ENCODE peak calls at places on chromosomes 6 and 20, in six cellular contexts. One of them, this sample, is unnamed.
A peak's percentile ranks its signal among the peaks of the same experiment; 100 is the strongest.

GRCh38 chr6:30888472-30889137 is 4.3 kb downstream of the DDR1 start:
- DNase-seq in esophagus squamous epithelium: no peak
- DNase-seq in HuH-7.5: no peak
- DNase-seq in RCC 7860: no peak
- DNase-seq in fibroblast of the conjunctiva: no peak
- DNase-seq in gastrocnemius medialis: no peak
- DNase-seq in this sample: peak; percentile 85

GRCh38 chr20:3156811-3157619 is 2.6 kb downstream of the FASTKD5 start:
- DNase-seq in esophagus squamous epithelium: no peak
- DNase-seq in fibroblast of the conjunctiva: no peak
- DNase-seq in HuH-7.5: no peak
- DNase-seq in RCC 7860: no peak
- DNase-seq in gastrocnemius medialis: no peak
- DNase-seq in this sample: no peak

GRCh38 chr20:45894797-45895196 is 3.7 kb downstream of the CTSA start:
- DNase-seq in esophagus squamous epithelium: no peak
- DNase-seq in HuH-7.5: no peak
- DNase-seq in gastrocnemius medialis: no peak
- DNase-seq in RCC 7860: no peak
- DNase-seq in fibroblast of the conjunctiva: no peak
- DNase-seq in this sample: no peak

GRCh38 chr6:134911532-134911931 is 38.4 kb downstream of the ALDH8A1 start:
- DNase-seq in fibroblast of the conjunctiva: peak; percentile 16
- DNase-seq in esophagus squamous epithelium: no peak
- DNase-seq in gastrocnemius medialis: no peak
- DNase-seq in RCC 7860: peak; percentile 81
- DNase-seq in HuH-7.5: no peak
- DNase-seq in this sample: no peak

GRCh38 chr6:36916159-36916558 is 30.4 kb downstream of the C6orf89 start:
- DNase-seq in RCC 7860: no peak
- DNase-seq in HuH-7.5: no peak
- DNase-seq in fibroblast of the conjunctiva: no peak
- DNase-seq in esophagus squamous epithelium: no peak
- DNase-seq in gastrocnemius medialis: no peak
- DNase-seq in this sample: no peak

GRCh38 chr20:24802286-24802820 is 146.7 kb upstream of the CST7 start:
- DNase-seq in fibroblast of the conjunctiva: no peak
- DNase-seq in esophagus squamous epithelium: no peak
- DNase-seq in RCC 7860: no peak
- DNase-seq in HuH-7.5: no peak
- DNase-seq in gastrocnemius medialis: no peak
- DNase-seq in this sample: no peak

GRCh38 chr6:32087574-32088486 is 21.3 kb downstream of the TNXB start:
- DNase-seq in fibroblast of the conjunctiva: peak; percentile 84
- DNase-seq in esophagus squamous epithelium: no peak
- DNase-seq in RCC 7860: no peak
- DNase-seq in HuH-7.5: peak; percentile 78
- DNase-seq in gastrocnemius medialis: peak; percentile 28
- DNase-seq in this sample: no peak

GRCh38 chr6:20069130-20069529 is 143.1 kb downstream of the MBOAT1 start:
- DNase-seq in fibroblast of the conjunctiva: no peak
- DNase-seq in esophagus squamous epithelium: no peak
- DNase-seq in HuH-7.5: no peak
- DNase-seq in gastrocnemius medialis: no peak
- DNase-seq in RCC 7860: no peak
- DNase-seq in this sample: no peak

GRCh38 chr20:41174373-41174772 is 37.0 kb downstream of the PLCG1 start:
- DNase-seq in HuH-7.5: no peak
- DNase-seq in gastrocnemius medialis: no peak
- DNase-seq in RCC 7860: no peak
- DNase-seq in fibroblast of the conjunctiva: no peak
- DNase-seq in esophagus squamous epithelium: no peak
- DNase-seq in this sample: no peak

GRCh38 chr20:41407617-41408016 is 41.0 kb upstream of the EMILIN3 start:
- DNase-seq in gastrocnemius medialis: no peak
- DNase-seq in fibroblast of the conjunctiva: no peak
- DNase-seq in RCC 7860: no peak
- DNase-seq in esophagus squamous epithelium: no peak
- DNase-seq in HuH-7.5: no peak
- DNase-seq in this sample: no peak

GRCh38 chr6:131643855-131644460 is 6.9 kb downstream of the ENPP3 start:
- DNase-seq in gastrocnemius medialis: no peak
- DNase-seq in RCC 7860: no peak
- DNase-seq in fibroblast of the conjunctiva: no peak
- DNase-seq in esophagus squamous epithelium: no peak
- DNase-seq in HuH-7.5: no peak
- DNase-seq in this sample: no peak

GRCh38 chr6:133697666-133698065 is 191.2 kb upstream of the TCF21 start:
- DNase-seq in HuH-7.5: no peak
- DNase-seq in fibroblast of the conjunctiva: peak; percentile 61
- DNase-seq in esophagus squamous epithelium: no peak
- DNase-seq in RCC 7860: no peak
- DNase-seq in gastrocnemius medialis: no peak
- DNase-seq in this sample: peak; percentile 28